ENCODE peak calls at places on chromosomes 6 and 20, in ten cellular contexts. One of them, this sample, is unnamed.

GRCh38 chr20:38023181-38024085 is 9.8 kb downstream of the TTI1 start:
- DNase-seq in naive B cell: no peak
- DNase-seq in stomach: no peak
- DNase-seq in heart right ventricle: no peak
- DNase-seq in left ventricle myocardium superior: no peak
- DNase-seq in right cardiac atrium: no peak
- DNase-seq in activated naive CD8-positive, alpha-beta T cell treated with anti-CD3 and anti-CD28 coated beads, Interleukin-2, amount 50 U/mL, for 24 hours: no peak
- DNase-seq in T-helper 2 cell: no peak
- DNase-seq in head of caudate nucleus: no peak
- DNase-seq in GM10248: no peak
- DNase-seq in this sample: peak; percentile 61

GRCh38 chr6:47097092-47097945 is 55.2 kb upstream of the ADGRF1 start:
- DNase-seq in naive B cell: peak; percentile 36
- DNase-seq in stomach: peak; percentile 72
- DNase-seq in heart right ventricle: peak; percentile 75
- DNase-seq in left ventricle myocardium superior: peak; percentile 53
- DNase-seq in right cardiac atrium: peak; percentile 56
- DNase-seq in activated naive CD8-positive, alpha-beta T cell treated with anti-CD3 and anti-CD28 coated beads, Interleukin-2, amount 50 U/mL, for 24 hours: peak; percentile 37
- DNase-seq in T-helper 2 cell: no peak
- DNase-seq in head of caudate nucleus: peak; percentile 70
- DNase-seq in GM10248: peak; percentile 65
- DNase-seq in this sample: peak; percentile 88

GRCh38 chr6:165245287-165245686 is 64.1 kb downstream of the C6orf118 start:
- DNase-seq in naive B cell: no peak
- DNase-seq in stomach: no peak
- DNase-seq in heart right ventricle: no peak
- DNase-seq in left ventricle myocardium superior: no peak
- DNase-seq in right cardiac atrium: no peak
- DNase-seq in activated naive CD8-positive, alpha-beta T cell treated with anti-CD3 and anti-CD28 coated beads, Interleukin-2, amount 50 U/mL, for 24 hours: no peak
- DNase-seq in T-helper 2 cell: no peak
- DNase-seq in head of caudate nucleus: peak; percentile 39
- DNase-seq in GM10248: no peak
- DNase-seq in this sample: peak; percentile 31

GRCh38 chr6:20497200-20497820 is 36.9 kb upstream of the CDKAL1 start:
- DNase-seq in naive B cell: no peak
- DNase-seq in stomach: no peak
- DNase-seq in heart right ventricle: no peak
- DNase-seq in left ventricle myocardium superior: no peak
- DNase-seq in right cardiac atrium: no peak
- DNase-seq in activated naive CD8-positive, alpha-beta T cell treated with anti-CD3 and anti-CD28 coated beads, Interleukin-2, amount 50 U/mL, for 24 hours: no peak
- DNase-seq in T-helper 2 cell: no peak
- DNase-seq in head of caudate nucleus: no peak
- DNase-seq in GM10248: no peak
- DNase-seq in this sample: no peak

GRCh38 chr20:43749734-43750294 is 23.0 kb upstream of the GTSF1L start:
- DNase-seq in naive B cell: peak; percentile 56
- DNase-seq in stomach: peak; percentile 88
- DNase-seq in heart right ventricle: peak; percentile 65
- DNase-seq in left ventricle myocardium superior: peak; percentile 87
- DNase-seq in right cardiac atrium: peak; percentile 72
- DNase-seq in activated naive CD8-positive, alpha-beta T cell treated with anti-CD3 and anti-CD28 coated beads, Interleukin-2, amount 50 U/mL, for 24 hours: peak; percentile 96
- DNase-seq in T-helper 2 cell: peak; percentile 75
- DNase-seq in head of caudate nucleus: peak; percentile 92
- DNase-seq in GM10248: peak; percentile 84
- DNase-seq in this sample: peak; percentile 88

GRCh38 chr20:43508106-43508505 is 609 bp downstream of the L3MBTL1 start:
- DNase-seq in naive B cell: no peak
- DNase-seq in stomach: no peak
- DNase-seq in heart right ventricle: no peak
- DNase-seq in left ventricle myocardium superior: no peak
- DNase-seq in right cardiac atrium: peak; percentile 18
- DNase-seq in activated naive CD8-positive, alpha-beta T cell treated with anti-CD3 and anti-CD28 coated beads, Interleukin-2, amount 50 U/mL, for 24 hours: no peak
- DNase-seq in T-helper 2 cell: no peak
- DNase-seq in head of caudate nucleus: no peak
- DNase-seq in GM10248: no peak
- DNase-seq in this sample: peak; percentile 22

GRCh38 chr6:167786859-167787675 is 39.6 kb upstream of the AFDN start:
- DNase-seq in naive B cell: no peak
- DNase-seq in stomach: no peak
- DNase-seq in heart right ventricle: no peak
- DNase-seq in left ventricle myocardium superior: no peak
- DNase-seq in right cardiac atrium: no peak
- DNase-seq in activated naive CD8-positive, alpha-beta T cell treated with anti-CD3 and anti-CD28 coated beads, Interleukin-2, amount 50 U/mL, for 24 hours: no peak
- DNase-seq in T-helper 2 cell: no peak
- DNase-seq in head of caudate nucleus: no peak
- DNase-seq in GM10248: no peak
- DNase-seq in this sample: no peak

GRCh38 chr20:17806739-17807441 is 107.1 kb downstream of the BANF2 start:
- DNase-seq in naive B cell: no peak
- DNase-seq in stomach: peak; percentile 49
- DNase-seq in heart right ventricle: peak; percentile 88
- DNase-seq in left ventricle myocardium superior: peak; percentile 87
- DNase-seq in right cardiac atrium: peak; percentile 88
- DNase-seq in activated naive CD8-positive, alpha-beta T cell treated with anti-CD3 and anti-CD28 coated beads, Interleukin-2, amount 50 U/mL, for 24 hours: no peak
- DNase-seq in T-helper 2 cell: no peak
- DNase-seq in head of caudate nucleus: no peak
- DNase-seq in GM10248: no peak
- DNase-seq in this sample: no peak

GRCh38 chr6:132333639-132334516 is 67.4 kb downstream of the MOXD1 start:
- DNase-seq in naive B cell: no peak
- DNase-seq in stomach: peak; percentile 57
- DNase-seq in heart right ventricle: peak; percentile 48
- DNase-seq in left ventricle myocardium superior: no peak
- DNase-seq in right cardiac atrium: peak; percentile 12
- DNase-seq in activated naive CD8-positive, alpha-beta T cell treated with anti-CD3 and anti-CD28 coated beads, Interleukin-2, amount 50 U/mL, for 24 hours: no peak
- DNase-seq in T-helper 2 cell: no peak
- DNase-seq in head of caudate nucleus: no peak
- DNase-seq in GM10248: no peak
- DNase-seq in this sample: peak; percentile 88

GRCh38 chr20:40953856-40954255 is 74.8 kb upstream of the TOP1 start:
- DNase-seq in naive B cell: no peak
- DNase-seq in stomach: no peak
- DNase-seq in heart right ventricle: no peak
- DNase-seq in left ventricle myocardium superior: no peak
- DNase-seq in right cardiac atrium: no peak
- DNase-seq in activated naive CD8-positive, alpha-beta T cell treated with anti-CD3 and anti-CD28 coated beads, Interleukin-2, amount 50 U/mL, for 24 hours: no peak
- DNase-seq in T-helper 2 cell: no peak
- DNase-seq in head of caudate nucleus: no peak
- DNase-seq in GM10248: no peak
- DNase-seq in this sample: no peak

GRCh38 chr6:34234667-34235604 is 1.7 kb upstream of the HMGA1 start:
- DNase-seq in naive B cell: no peak
- DNase-seq in stomach: no peak
- DNase-seq in heart right ventricle: no peak
- DNase-seq in left ventricle myocardium superior: no peak
- DNase-seq in right cardiac atrium: peak; percentile 28
- DNase-seq in activated naive CD8-positive, alpha-beta T cell treated with anti-CD3 and anti-CD28 coated beads, Interleukin-2, amount 50 U/mL, for 24 hours: peak; percentile 52
- DNase-seq in T-helper 2 cell: peak; percentile 33
- DNase-seq in head of caudate nucleus: no peak
- DNase-seq in GM10248: no peak
- DNase-seq in this sample: no peak

GRCh38 chr20:51562334-51563140 is 20.0 kb upstream of the NFATC2 start:
- DNase-seq in naive B cell: peak; percentile 17
- DNase-seq in stomach: peak; percentile 57
- DNase-seq in heart right ventricle: peak; percentile 94
- DNase-seq in left ventricle myocardium superior: peak; percentile 84
- DNase-seq in right cardiac atrium: peak; percentile 92
- DNase-seq in activated naive CD8-positive, alpha-beta T cell treated with anti-CD3 and anti-CD28 coated beads, Interleukin-2, amount 50 U/mL, for 24 hours: peak; percentile 18
- DNase-seq in T-helper 2 cell: no peak
- DNase-seq in head of caudate nucleus: peak; percentile 64
- DNase-seq in GM10248: peak; percentile 36
- DNase-seq in this sample: peak; percentile 93

This sample was measured in PC-3.